ENCODE peak calls at places on chromosomes 13 and 19, in six cellular contexts. H is A549, C is IMR-90, T is K562, O is GM12878, B is HEK293T. Y is an unnamed sample.

GRCh38 chr19:47637550-47637949 is 28.6 kb downstream of the BICRA start:
- DNase-seq in B (no peak), T (no peak), H (no peak), O (no peak), C (no peak), Y (no peak)

GRCh38 chr13:62879071-62879470 is 1463.4 kb upstream of the PCDH20 start:
- DNase-seq in O (no peak), H (no peak), B (no peak), C (peak; percentile 77), T (no peak), Y (no peak)

GRCh38 chr19:55355213-55355821 is 798 bp upstream of the COX6B2 start:
- DNase-seq in T (no peak), B (no peak), O (no peak), H (no peak), C (no peak), Y (no peak)

GRCh38 chr13:50195045-50195444 is 179.8 kb downstream of the KCNRG start:
- DNase-seq in O (no peak), H (no peak), B (no peak), T (no peak), C (no peak), Y (no peak)

GRCh38 chr13:108176685-108177274 is 38.6 kb downstream of the LIG4 start:
- DNase-seq in B (peak; percentile 7), H (peak; percentile 25), C (peak; percentile 22), O (no peak), T (peak; percentile 29), Y (peak; percentile 42)

GRCh38 chr19:35894342-35894741 is 6.0 kb downstream of the NFKBID start:
- DNase-seq in C (no peak), B (no peak), T (no peak), H (no peak), O (no peak), Y (no peak)

GRCh38 chr13:106187501-106187900 is 348.0 kb downstream of the EFNB2 start:
- DNase-seq in T (no peak), O (no peak), H (no peak), C (no peak), B (no peak), Y (no peak)

GRCh38 chr19:55116232-55117062 is 990 bp downstream of the PPP1R12C start:
- DNase-seq in O (no peak), T (peak; percentile 49), B (peak; percentile 62), H (peak; percentile 67), C (peak; percentile 66), Y (peak; percentile 9)

GRCh38 chr13:37995052-37995451 is 125.5 kb upstream of the TRPC4 start:
- DNase-seq in H (no peak), T (no peak), O (no peak), C (peak; percentile 0), B (peak; percentile 9), Y (no peak)

GRCh38 chr13:112657850-112658445 is 31.9 kb upstream of the ATP11A start:
- DNase-seq in T (no peak), H (no peak), O (no peak), C (peak; percentile 81), B (no peak), Y (no peak)

GRCh38 chr13:44710576-44710975 is 134.4 kb upstream of the TSC22D1 start:
- DNase-seq in B (no peak), T (no peak), O (peak; percentile 5), C (peak; percentile 96), H (peak; percentile 49), Y (no peak)

GRCh38 chr13:40672310-40673060 is 6.0 kb upstream of the FOXO1 start:
- DNase-seq in T (peak; percentile 70), O (no peak), C (peak; percentile 70), H (peak; percentile 70), B (peak; percentile 46), Y (peak; percentile 73)

GRCh38 chr13:20231839-20232555 is at the start of gene GJB6:
- DNase-seq in T (no peak), O (no peak), H (no peak), C (no peak), B (no peak), Y (no peak)

GRCh38 chr19:48249502-48250014 is 6.2 kb downstream of the CARD8 start:
- DNase-seq in C (no peak), B (no peak), O (peak; percentile 78), T (no peak), H (no peak), Y (no peak)

GRCh38 chr19:13978306-13978705 is 26.0 kb downstream of the DCAF15 start:
- DNase-seq in O (no peak), H (no peak), T (peak; percentile 85), C (no peak), B (no peak), Y (no peak)

GRCh38 chr19:42193706-42194105 is 23.8 kb downstream of the DEDD2 start:
- DNase-seq in C (peak; percentile 41), O (no peak), T (no peak), H (no peak), B (no peak), Y (no peak)

GRCh38 chr19:31674503-31675186 is 325.4 kb upstream of the TSHZ3 start:
- DNase-seq in T (no peak), C (peak; percentile 47), O (no peak), H (no peak), B (no peak), Y (no peak)

GRCh38 chr13:72505376-72505775 is 222.1 kb downstream of the MZT1 start:
- DNase-seq in C (no peak), T (no peak), B (no peak), H (no peak), O (no peak), Y (no peak)

GRCh38 chr19:28500319-28500718 is 712.6 kb downstream of the UQCRFS1 start:
- DNase-seq in O (no peak), C (no peak), T (no peak), B (no peak), H (no peak), Y (no peak)

GRCh38 chr19:29289020-29289419 is 76.1 kb upstream of the UQCRFS1 start:
- DNase-seq in O (no peak), H (no peak), C (no peak), B (no peak), T (no peak), Y (no peak)

GRCh38 chr19:38031423-38031770 is 124.4 kb downstream of the SIPA1L3 start:
- DNase-seq in B (no peak), H (peak; percentile 47), T (no peak), O (no peak), C (peak; percentile 87), Y (no peak)

GRCh38 chr19:18297308-18297707 is 15.9 kb upstream of the JUND start:
- DNase-seq in C (peak; percentile 33), B (no peak), O (no peak), H (no peak), T (no peak), Y (no peak)

GRCh38 chr13:92260363-92260762 is 861.9 kb downstream of the GPC5 start:
- DNase-seq in B (no peak), C (no peak), O (no peak), H (no peak), T (no peak), Y (no peak)

GRCh38 chr13:51797664-51798488 is 6.1 kb downstream of the DHRS12 start:
- DNase-seq in B (peak; percentile 51), O (no peak), C (peak; percentile 69), T (no peak), H (peak; percentile 67), Y (peak; percentile 66)

GRCh38 chr19:15701757-15702589 is 25.9 kb upstream of the OR10H2 start:
- DNase-seq in C (no peak), B (no peak), O (no peak), T (no peak), H (no peak), Y (peak; percentile 76)

GRCh38 chr19:2381151-2381822 is 21.2 kb downstream of the TMPRSS9 start:
- DNase-seq in C (peak; percentile 15), H (no peak), T (no peak), B (no peak), O (no peak), Y (no peak)

DNA sequence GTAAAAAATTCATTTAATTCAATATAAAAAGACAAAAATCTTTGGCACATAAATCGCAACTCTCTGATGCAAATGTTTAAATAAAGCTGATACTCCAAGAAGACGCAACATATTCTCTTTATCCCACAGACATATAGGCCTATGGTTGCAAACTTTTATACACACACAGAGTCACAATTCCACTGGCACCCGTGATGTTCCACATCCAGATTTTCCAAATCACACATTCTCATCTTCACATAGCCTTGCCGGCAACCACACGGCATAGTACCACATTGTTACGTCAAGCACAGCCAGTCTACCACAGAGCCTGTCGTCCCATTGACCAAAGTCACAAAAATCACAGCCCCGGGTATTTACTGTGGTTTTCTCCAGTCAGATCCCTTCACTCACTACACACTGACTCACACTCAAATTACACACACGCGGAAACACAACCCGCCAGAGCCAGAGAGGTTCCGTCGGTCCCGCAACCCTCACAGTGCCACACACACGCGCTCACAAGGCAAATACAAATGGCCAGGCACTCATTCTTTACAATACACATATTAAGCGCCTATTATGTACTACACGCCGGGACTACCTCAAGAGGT is 546 bp upstream of the ZNF546 start:
- DNase-seq in C (peak; percentile 70), O (peak; percentile 17), T (peak; percentile 34), H (peak; percentile 69), B (peak; percentile 36), Y (peak; percentile 27)
- TF ChIP-seq BHLHE40 in C (no peak), O (no peak), T (no peak), H (no peak), B (no peak), Y (no peak)

GRCh38 chr13:94703271-94703670 is 9.1 kb downstream of the SOX21 start:
- DNase-seq in H (no peak), B (no peak), T (no peak), C (no peak), O (no peak), Y (no peak)

GRCh38 chr13:94703721-94704314 is 8.5 kb downstream of the SOX21 start:
- DNase-seq in B (no peak), H (no peak), T (no peak), O (no peak), C (no peak), Y (no peak)

GRCh38 chr13:94700536-94700935 is 11.8 kb downstream of the SOX21 start:
- DNase-seq in H (no peak), T (no peak), B (no peak), C (no peak), O (no peak), Y (no peak)

GRCh38 chr13:94701313-94702180 is 10.8 kb downstream of the SOX21 start:
- DNase-seq in T (no peak), C (no peak), H (no peak), B (no peak), O (no peak), Y (no peak)

GRCh38 chr13:94702181-94703041 is 9.9 kb downstream of the SOX21 start:
- DNase-seq in B (no peak), C (no peak), H (no peak), O (no peak), T (no peak), Y (no peak)
- TF ChIP-seq BHLHE40 in B (no peak), C (no peak), H (no peak), O (no peak), T (no peak), Y (no peak)

DNA sequence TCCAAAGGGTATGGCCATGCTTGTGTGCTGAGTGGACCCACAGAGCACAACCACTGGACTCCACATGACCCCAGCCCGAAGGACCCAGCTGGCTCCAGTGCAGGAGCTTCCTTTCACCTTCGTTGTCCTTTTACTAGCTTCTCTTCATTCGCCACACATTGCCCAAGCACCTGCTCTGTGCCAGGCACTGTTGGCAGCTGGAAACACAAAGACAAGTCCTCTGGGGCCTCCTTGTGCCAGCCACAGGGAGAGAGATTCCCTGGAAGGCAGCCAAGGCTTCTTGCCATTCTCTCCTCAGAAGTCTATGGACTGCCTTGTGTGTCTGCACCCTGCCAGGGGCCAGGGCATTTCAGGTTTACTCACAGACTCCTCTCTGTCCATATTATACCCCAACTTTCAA is 57.0 kb downstream of the CHST8 start:
- DNase-seq in O (no peak), T (no peak), C (no peak), H (no peak), B (no peak), Y (no peak)
- TF ChIP-seq BHLHE40 in O (no peak), T (no peak), C (no peak), H (no peak), B (no peak), Y (no peak)

GRCh38 chr13:23673354-23673753 is 103.1 kb downstream of the TNFRSF19 start:
- DNase-seq in C (peak; percentile 99), T (no peak), O (no peak), H (no peak), B (no peak), Y (no peak)
- TF ChIP-seq BHLHE40 in C (no peak), T (no peak), O (no peak), H (no peak), B (no peak), Y (no peak)